ENCODE peak calls at places on chromosomes 11 and 22, in nine cellular contexts. M is upper lobe of right lung; Y is nucleus accumbens; T is WTC11; H is foreskin fibroblast; C is tibial artery; I is activated CD4-positive, alpha-beta T cell treated with anti-CD3 and anti-CD28 coated beads, Interleukin-2, amount 10 ng/mL, durations not matched to agents 7 days and 5 days; B is NCI-H2029; Q is fibroblast of villous mesenchyme. S is an unnamed sample.

GRCh38 chr11:110878513-110878912 is 166.3 kb upstream of the ARHGAP20 start:
- DNase-seq in M (no peak), H (no peak), Y (no peak), B (no peak), C (no peak), Q (peak; percentile 36), T (no peak), I (no peak), S (peak; percentile 20)

GRCh38 chr22:18120941-18121340 is 10.3 kb downstream of the TUBA8 start:
- DNase-seq in Y (no peak), Q (no peak), H (no peak), M (no peak), T (no peak), I (no peak), B (no peak), C (no peak), S (no peak)

GRCh38 chr11:64638017-64638664 is 47.1 kb downstream of the SLC22A12 start:
- DNase-seq in M (no peak), T (peak; percentile 43), C (no peak), H (no peak), Q (no peak), Y (no peak), B (no peak), I (no peak), S (peak; percentile 33)

GRCh38 chr11:132718711-132719641 is 813.3 kb downstream of the OPCML start:
- DNase-seq in Q (no peak), H (peak; percentile 2), T (no peak), I (peak; percentile 59), C (no peak), B (no peak), Y (no peak), M (no peak), S (no peak)

GRCh38 chr22:24430431-24431308 is 3.3 kb downstream of the ADORA2A start:
- DNase-seq in M (peak; percentile 63), Q (no peak), T (no peak), B (no peak), C (no peak), Y (no peak), I (no peak), H (no peak), S (no peak)

GRCh38 chr22:27510024-27510423 is 291.5 kb downstream of the MN1 start:
- DNase-seq in Y (no peak), B (no peak), I (no peak), H (no peak), C (no peak), T (no peak), M (no peak), Q (no peak), S (no peak)

GRCh38 chr11:70872950-70873735 is 379.2 kb downstream of the SHANK2 start:
- DNase-seq in Y (no peak), C (no peak), Q (no peak), B (peak; percentile 45), T (peak; percentile 57), M (no peak), I (no peak), H (no peak), S (no peak)

GRCh38 chr11:30908272-30908671 is 322.1 kb upstream of the MPPED2 start:
- DNase-seq in T (no peak), I (no peak), M (no peak), C (no peak), B (no peak), Q (no peak), H (no peak), Y (no peak), S (no peak)

GRCh38 chr11:2665747-2666710 is 33.8 kb downstream of the KCNQ1OT1 start:
- DNase-seq in I (no peak), Y (no peak), C (no peak), M (no peak), H (no peak), T (no peak), Q (peak; percentile 11), B (no peak), S (no peak)

GRCh38 chr11:13776134-13776815 is 107.8 kb downstream of the FAR1 start:
- DNase-seq in C (no peak), H (peak; percentile 2), T (no peak), B (peak; percentile 24), Q (no peak), M (no peak), Y (no peak), I (peak; percentile 54), S (no peak)

GRCh38 chr11:118648291-118648690 is 31.2 kb downstream of the TREH start:
- DNase-seq in I (no peak), C (peak; percentile 42), T (no peak), B (no peak), H (no peak), Q (no peak), M (peak; percentile 22), Y (no peak), S (no peak)

GRCh38 chr22:23613193-23613973 is 18.7 kb downstream of the DRICH1 start:
- DNase-seq in Q (no peak), T (no peak), M (no peak), Y (no peak), H (no peak), C (no peak), I (no peak), B (no peak), S (no peak)

GRCh38 chr11:111021131-111021530 is 224.4 kb upstream of the POU2AF2 start:
- DNase-seq in B (peak; percentile 9), C (no peak), Q (no peak), M (no peak), Y (no peak), H (no peak), T (no peak), I (no peak), S (no peak)

GRCh38 chr11:70868341-70868885 is 384.0 kb downstream of the SHANK2 start:
- DNase-seq in Y (no peak), T (no peak), M (no peak), H (no peak), Q (no peak), B (no peak), C (no peak), I (no peak), S (no peak)

GRCh38 chr11:1293619-1294015 is 15.8 kb downstream of the TOLLIP start:
- DNase-seq in H (no peak), I (peak; percentile 19), C (no peak), Q (no peak), Y (no peak), T (no peak), M (peak; percentile 66), B (no peak), S (no peak)

GRCh38 chr11:11366793-11367192 is 13.7 kb upstream of the CSNK2A3 start:
- DNase-seq in B (no peak), M (no peak), Q (peak; percentile 12), I (no peak), H (no peak), C (no peak), Y (no peak), T (no peak), S (no peak)

GRCh38 chr11:73983764-73984543 is 1.3 kb upstream of the UCP2 start:
- DNase-seq in M (peak; percentile 15), B (no peak), Y (no peak), Q (no peak), I (peak; percentile 35), H (no peak), C (peak; percentile 71), T (no peak), S (no peak)

GRCh38 chr22:44752285-44753188 is at the start of gene ARHGAP8:
- DNase-seq in Y (no peak), Q (no peak), C (no peak), M (peak; percentile 87), H (no peak), B (peak; percentile 41), T (peak; percentile 69), I (no peak), S (no peak)

GRCh38 chr22:30038219-30038618 is 42.0 kb upstream of the HORMAD2 start:
- DNase-seq in T (no peak), B (no peak), I (no peak), H (peak; percentile 55), Y (no peak), Q (peak; percentile 47), C (no peak), M (no peak), S (no peak)

GRCh38 chr22:30555282-30556210 is 9.0 kb upstream of the SEC14L6 start:
- DNase-seq in H (no peak), T (peak; percentile 52), M (no peak), Y (no peak), B (no peak), I (no peak), C (no peak), Q (no peak), S (no peak)

GRCh38 chr11:130897262-130898182 is 18.8 kb downstream of the SNX19 start:
- DNase-seq in H (peak; percentile 64), C (peak; percentile 96), M (peak; percentile 76), Q (peak; percentile 98), Y (peak; percentile 7), B (no peak), I (no peak), T (no peak), S (peak; percentile 35)

GRCh38 chr11:22730319-22730718 is 63.9 kb downstream of the GAS2 start:
- DNase-seq in M (no peak), T (no peak), B (no peak), Y (no peak), C (no peak), H (no peak), Q (no peak), I (peak; percentile 27), S (no peak)

GRCh38 chr22:41358927-41359326 is 22.8 kb upstream of the TEF start:
- DNase-seq in M (no peak), B (no peak), T (no peak), C (no peak), Q (no peak), I (no peak), Y (no peak), H (no peak), S (no peak)

GRCh38 chr11:122981388-122982264 is at the start of gene BSX:
- DNase-seq in Q (peak; percentile 47), M (peak; percentile 78), H (peak; percentile 12), B (no peak), I (peak; percentile 63), C (no peak), T (peak; percentile 95), Y (peak; percentile 15), S (peak; percentile 40)

GRCh38 chr11:62896049-62896448 is 15.4 kb downstream of the SLC3A2 start:
- DNase-seq in C (no peak), M (no peak), T (no peak), Q (no peak), B (no peak), H (no peak), Y (no peak), I (no peak), S (no peak)

GRCh38 chr11:9479899-9480298 is 19.1 kb downstream of the ZNF143 start:
- DNase-seq in T (no peak), Q (no peak), C (no peak), H (no peak), Y (no peak), B (no peak), I (no peak), M (no peak), S (no peak)

GRCh38 chr11:60927600-60927999 is 3.3 kb downstream of the TMEM132A start:
- DNase-seq in Q (no peak), H (no peak), I (no peak), Y (no peak), M (peak; percentile 59), T (no peak), C (no peak), B (no peak), S (no peak)

GRCh38 chr22:41367680-41368542 is 13.8 kb upstream of the TEF start:
- DNase-seq in Y (peak; percentile 43), M (peak; percentile 84), Q (peak; percentile 33), T (no peak), H (no peak), B (no peak), I (no peak), C (peak; percentile 86), S (no peak)

GRCh38 chr22:18997306-18997924 is 61.3 kb upstream of the PRODH start:
- DNase-seq in I (no peak), B (no peak), H (no peak), Y (no peak), Q (no peak), T (no peak), M (no peak), C (no peak), S (no peak)

GRCh38 chr11:67266424-67267187 is at the start of gene GRK2:
- DNase-seq in M (peak; percentile 82), Y (no peak), B (peak; percentile 28), Q (peak; percentile 44), H (no peak), T (no peak), C (peak; percentile 70), I (peak; percentile 41), S (no peak)

GRCh38 chr22:41964106-41964494 is 5.1 kb upstream of the SEPTIN3 start:
- DNase-seq in B (no peak), I (no peak), Y (no peak), M (no peak), C (no peak), T (no peak), H (no peak), Q (no peak), S (peak; percentile 81)

S was measured in COLO829.